ENCODE peak calls at places on chromosomes 16 and 17, in five cellular contexts. K, E, J, G and M are unnamed samples.

GRCh38 chr17:72333570-72333969 is 212.8 kb downstream of the SOX9 start:
- DNase-seq in E (no peak), J (no peak), K (no peak), G (no peak), M (no peak)

GRCh38 chr17:64732336-64733006 is 70.4 kb upstream of the SMURF2 start:
- DNase-seq in J (peak; percentile 79), K (no peak), E (no peak), G (peak; percentile 34), M (no peak)

GRCh38 chr16:67543582-67543981 is 15.0 kb downstream of the RIPOR1 start:
- DNase-seq in K (no peak), G (no peak), E (no peak), J (no peak), M (no peak)

GRCh38 chr17:46194393-46195216 is 1.4 kb upstream of the KANSL1 start:
- DNase-seq in J (peak; percentile 33), E (no peak), G (peak; percentile 55), K (no peak), M (no peak)

GRCh38 chr16:10981697-10982216 is 37.4 kb downstream of the CLEC16A start:
- DNase-seq in J (no peak), E (no peak), K (peak; percentile 27), G (peak; percentile 21), M (no peak)

GRCh38 chr16:53946745-53947386 is 242.9 kb downstream of the FTO start:
- DNase-seq in K (no peak), E (no peak), G (peak; percentile 56), J (no peak), M (no peak)

GRCh38 chr17:7856081-7856791 is 1.1 kb downstream of the NAA38 start:
- DNase-seq in E (no peak), K (no peak), G (peak; percentile 76), J (no peak), M (no peak)

GRCh38 chr16:54938351-54939346 is 8.0 kb downstream of the IRX5 start:
- DNase-seq in K (no peak), G (peak; percentile 72), J (no peak), E (no peak), M (no peak)

GRCh38 chr17:72667096-72668063 is 425.1 kb downstream of the SLC39A11 start:
- DNase-seq in E (no peak), K (no peak), G (no peak), J (no peak), M (no peak)

GRCh38 chr17:42459983-42460300 is 1.3 kb downstream of the ATP6V0A1 start:
- DNase-seq in G (peak; percentile 68), J (no peak), K (no peak), E (no peak), M (no peak)

GRCh38 chr17:49566668-49567071 is 9.0 kb upstream of the NXPH3 start:
- DNase-seq in E (no peak), G (no peak), K (no peak), J (no peak), M (no peak)

GRCh38 chr16:48352648-48353347 is 32.4 kb downstream of the SIAH1 start:
- DNase-seq in J (no peak), K (no peak), E (no peak), G (no peak), M (no peak)

GRCh38 chr16:8717892-8718400 is 43.5 kb downstream of the ABAT start:
- DNase-seq in E (no peak), J (no peak), G (no peak), K (no peak), M (no peak)

GRCh38 chr17:66214893-66215528 is 14.2 kb downstream of the APOH start:
- DNase-seq in G (no peak), J (no peak), K (no peak), E (no peak), M (no peak)

GRCh38 chr17:33055171-33055611 is 63.5 kb downstream of the SPACA3 start:
- DNase-seq in K (no peak), J (no peak), E (no peak), G (peak; percentile 76), M (no peak)

GRCh38 chr16:49442805-49443204 is 69.2 kb downstream of the C16orf78 start:
- DNase-seq in J (no peak), E (no peak), G (peak; percentile 25), K (no peak), M (no peak)

GRCh38 chr16:50974438-50975036 is 176.5 kb downstream of the SALL1 start:
- DNase-seq in K (no peak), J (no peak), E (no peak), G (no peak), M (no peak)

GRCh38 chr16:986925-987581 is 5.5 kb downstream of the SOX8 start:
- DNase-seq in G (peak; percentile 38), E (no peak), J (no peak), K (no peak), M (peak; percentile 60)

GRCh38 chr17:31654936-31655335 is 204.1 kb downstream of the COPRS start:
- DNase-seq in K (no peak), J (no peak), E (no peak), G (no peak), M (no peak)

GRCh38 chr17:81090361-81091133 is 55.6 kb downstream of the BAIAP2 start:
- DNase-seq in G (no peak), E (no peak), K (peak; percentile 17), J (no peak), M (no peak)

GRCh38 chr17:2238432-2239169 is 65.0 kb downstream of the SMG6 start:
- DNase-seq in K (no peak), G (peak; percentile 39), J (no peak), E (peak; percentile 52), M (peak; percentile 22)